ENCODE peak calls at places on chromosomes 6 and 20, in seven cellular contexts. P is fibroblast of lung, F is glutamatergic neuron, B is lung, V is mammary epithelial cell, I is Peyer's patch, H is HL-60. J is an unnamed sample.

GRCh38 chr20:1438361-1438760 is 28.3 kb downstream of the NSFL1C start:
- DNase-seq in P (no peak), F (no peak), B (no peak), V (no peak), I (no peak), H (no peak), J (no peak)

GRCh38 chr20:63850689-63851547 is 10.4 kb upstream of the ABHD16B start:
- DNase-seq in P (no peak), F (no peak), B (no peak), V (no peak), I (no peak), H (peak), J (no peak)

GRCh38 chr6:56875961-56876360 is 78.9 kb upstream of the BEND6 start:
- DNase-seq in P (no peak), F (no peak), B (no peak), V (no peak), I (peak), H (no peak), J (no peak)

GRCh38 chr6:125267806-125268523 is 33.8 kb downstream of the HDDC2 start:
- DNase-seq in P (peak), F (no peak), B (no peak), V (peak), I (no peak), H (no peak), J (peak)

GRCh38 chr20:36152266-36152665 is 2.3 kb upstream of the EPB41L1 start:
- DNase-seq in P (no peak), F (peak), B (no peak), V (no peak), I (no peak), H (no peak), J (no peak)

GRCh38 chr20:44961024-44961866 is 1.0 kb upstream of the TOMM34 start:
- DNase-seq in P (no peak), F (no peak), B (no peak), V (no peak), I (no peak), H (no peak), J (no peak)

GRCh38 chr6:13120483-13121482 is 207.6 kb downstream of the TBC1D7 start:
- DNase-seq in P (no peak), F (no peak), B (no peak), V (no peak), I (no peak), H (no peak), J (no peak)

GRCh38 chr6:111985202-111985731 is 68.6 kb upstream of the CCN6 start:
- DNase-seq in P (peak), F (no peak), B (peak), V (peak), I (no peak), H (no peak), J (peak)

GRCh38 chr6:30814137-30815084 is 69.9 kb upstream of the DDR1 start:
- DNase-seq in P (peak), F (no peak), B (no peak), V (peak), I (peak), H (peak), J (peak)

GRCh38 chr6:52515219-52515960 is 61.5 kb downstream of the TRAM2 start:
- DNase-seq in P (peak), F (no peak), B (no peak), V (peak), I (no peak), H (no peak), J (peak)

GRCh38 chr6:170135821-170136471 is 154.9 kb downstream of the DLL1 start:
- DNase-seq in P (no peak), F (no peak), B (no peak), V (no peak), I (peak), H (no peak), J (no peak)

GRCh38 chr6:9766240-9766915 is 648.5 kb downstream of the TFAP2A start:
- DNase-seq in P (peak), F (no peak), B (no peak), V (peak), I (no peak), H (no peak), J (peak)

GRCh38 chr6:138310294-138310693 is 67.4 kb upstream of the SMIM28 start:
- DNase-seq in P (no peak), F (no peak), B (no peak), V (no peak), I (no peak), H (no peak), J (peak)

GRCh38 chr6:4395386-4395785 is 260.0 kb upstream of the ECI2 start:
- DNase-seq in P (no peak), F (no peak), B (no peak), V (no peak), I (no peak), H (no peak), J (no peak)

GRCh38 chr6:74447013-74447412 is 751.0 kb downstream of the CD109 start:
- DNase-seq in P (peak), F (no peak), B (no peak), V (no peak), I (no peak), H (no peak), J (no peak)

GRCh38 chr6:28816909-28817807 is 106.6 kb downstream of the TRIM27 start:
- DNase-seq in P (peak), F (no peak), B (no peak), V (peak), I (no peak), H (peak), J (peak)

GRCh38 chr6:89208551-89208950 is 8.6 kb downstream of the GABRR1 start:
- DNase-seq in P (no peak), F (no peak), B (no peak), V (no peak), I (no peak), H (no peak), J (no peak)

GRCh38 chr20:2365091-2365490 is 15.6 kb upstream of the TGM6 start:
- DNase-seq in P (no peak), F (no peak), B (no peak), V (no peak), I (no peak), H (no peak), J (no peak)

GRCh38 chr6:35718911-35719381 is 17.9 kb upstream of the ARMC12 start:
- DNase-seq in P (no peak), F (no peak), B (no peak), V (no peak), I (peak), H (no peak), J (no peak)

GRCh38 chr6:21754891-21755290 is 161.3 kb downstream of the SOX4 start:
- DNase-seq in P (peak), F (no peak), B (no peak), V (peak), I (no peak), H (no peak), J (peak)

GRCh38 chr6:145112711-145113148 is 622.6 kb downstream of the EPM2A start:
- DNase-seq in P (peak), F (no peak), B (no peak), V (peak), I (no peak), H (no peak), J (peak)

GRCh38 chr20:20367681-20368413 is at the start of gene INSM1:
- DNase-seq in P (no peak), F (peak), B (no peak), V (no peak), I (no peak), H (no peak), J (no peak)

GRCh38 chr6:25661129-25661779 is 9.2 kb downstream of the SCGN start:
- DNase-seq in P (no peak), F (no peak), B (no peak), V (no peak), I (no peak), H (no peak), J (no peak)

GRCh38 chr20:12345978-12346377 is 428.3 kb downstream of the BTBD3 start:
- DNase-seq in P (no peak), F (no peak), B (no peak), V (no peak), I (no peak), H (no peak), J (no peak)

GRCh38 chr6:105109955-105110650 is 69.7 kb downstream of the POPDC3 start:
- DNase-seq in P (no peak), F (no peak), B (no peak), V (no peak), I (no peak), H (no peak), J (no peak)
- TF ChIP-seq CTCF in P (no peak), F (no peak), B (no peak), V (no peak), I (no peak), H (no peak), J (no peak)

DNA sequence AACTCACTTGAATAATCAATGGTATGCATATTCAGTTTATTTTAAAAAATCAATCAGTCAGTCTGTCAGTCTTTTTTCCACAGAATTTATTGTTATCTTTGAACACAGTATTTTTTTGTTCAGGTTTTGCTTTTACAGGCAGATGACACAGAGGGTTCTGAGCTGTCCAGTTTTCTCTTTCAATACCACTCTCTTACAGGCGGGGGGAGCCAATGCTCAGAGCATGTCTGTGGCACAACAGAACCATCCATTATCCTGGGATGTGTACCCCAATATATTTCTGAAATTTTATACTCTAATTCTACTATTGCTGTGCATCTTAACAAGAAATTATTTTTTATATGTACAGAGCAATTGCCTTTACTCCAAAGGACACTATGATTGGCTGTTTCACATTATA is 21.2 kb downstream of the ROS1 start:
- DNase-seq in P (peak), F (no peak), B (no peak), V (peak), I (no peak), H (no peak), J (peak)
- TF ChIP-seq CTCF in P (peak), F (no peak), B (no peak), V (peak), I (no peak), H (no peak), J (peak)

GRCh38 chr6:6559994-6560393 is 28.5 kb upstream of the LY86 start:
- DNase-seq in P (no peak), F (no peak), B (no peak), V (peak), I (no peak), H (no peak), J (peak)

GRCh38 chr6:6557871-6558270 is 30.6 kb upstream of the LY86 start:
- DNase-seq in P (no peak), F (no peak), B (no peak), V (peak), I (no peak), H (no peak), J (peak)

GRCh38 chr6:6556162-6556737 is 32.3 kb upstream of the LY86 start:
- DNase-seq in P (no peak), F (no peak), B (no peak), V (peak), I (no peak), H (no peak), J (no peak)

GRCh38 chr6:6557504-6557839 is 31.0 kb upstream of the LY86 start:
- DNase-seq in P (no peak), F (no peak), B (no peak), V (no peak), I (no peak), H (no peak), J (no peak)

DNA sequence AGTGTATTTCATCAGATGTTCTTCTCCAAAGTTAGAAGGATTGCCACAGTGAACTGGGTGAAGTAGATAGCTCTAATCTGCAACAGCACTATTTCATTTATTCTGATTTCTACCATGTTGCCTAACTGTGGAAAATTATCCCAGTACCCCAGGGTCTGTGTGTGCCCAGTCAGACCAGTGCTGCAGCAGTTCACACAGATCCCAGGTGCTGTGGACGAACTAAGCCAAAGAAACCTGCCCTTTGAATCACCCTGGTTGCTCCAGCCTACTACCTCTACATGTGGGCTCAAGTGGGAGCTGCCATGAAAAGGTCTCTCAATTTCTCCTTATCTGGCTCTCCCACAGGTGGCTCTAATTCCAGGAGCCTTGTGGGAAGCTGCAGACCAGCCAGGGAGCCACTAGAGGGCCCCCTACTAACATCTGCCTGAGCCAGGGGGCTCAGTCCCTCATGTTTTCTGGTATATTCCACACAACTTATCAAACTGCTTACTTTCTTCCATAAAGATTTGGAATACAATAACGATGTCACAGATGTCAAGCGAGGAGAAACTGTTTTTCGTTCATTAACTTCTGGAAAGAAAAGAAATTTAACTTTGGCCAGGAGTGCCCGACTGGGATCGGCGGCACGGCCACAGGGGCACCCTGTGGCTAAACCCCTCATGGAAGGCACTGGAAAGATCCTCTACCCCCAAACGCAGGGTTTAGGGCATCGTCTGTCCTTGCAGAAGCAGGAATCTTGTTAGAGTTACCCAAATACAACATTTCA is 31.6 kb upstream of the LY86 start:
- DNase-seq in P (no peak), F (peak), B (no peak), V (no peak), I (peak), H (peak), J (peak)
- TF ChIP-seq CTCF in P (peak), F (peak), B (peak), V (peak), I (peak), H (peak), J (peak)

DNA sequence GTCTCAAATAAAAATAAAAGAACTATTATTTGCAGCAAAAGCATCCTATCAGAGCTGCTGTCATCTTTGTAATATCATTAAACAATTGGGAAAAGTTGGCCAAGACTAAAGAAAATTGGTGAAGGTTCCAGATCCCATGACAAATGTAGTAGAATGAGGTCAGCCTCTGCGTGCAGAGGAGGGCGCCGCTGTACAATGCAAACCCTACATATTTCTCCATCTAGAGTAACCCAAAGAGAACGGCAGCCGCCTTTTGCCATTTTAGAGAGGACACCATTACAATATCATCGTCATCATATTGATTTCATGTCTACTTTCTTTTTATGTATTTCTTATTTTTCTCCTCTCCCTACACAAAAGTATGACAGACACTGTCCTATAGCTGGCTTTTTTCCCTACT is 59.5 kb downstream of the ZMYND8 start:
- DNase-seq in P (no peak), F (no peak), B (no peak), V (no peak), I (peak), H (peak), J (no peak)
- TF ChIP-seq CTCF in P (no peak), F (no peak), B (no peak), V (no peak), I (peak), H (no peak), J (no peak)

GRCh38 chr20:62191781-62192559 is 9.1 kb downstream of the MTG2 start:
- DNase-seq in P (no peak), F (peak), B (no peak), V (no peak), I (no peak), H (no peak), J (no peak)
- TF ChIP-seq CTCF in P (no peak), F (no peak), B (no peak), V (no peak), I (no peak), H (no peak), J (no peak)